ENCODE peak calls at places on chromosome X, in eight cellular contexts. V, P, I, O, W, A, B and Q are unnamed samples.

GRCh38 chrX:129723511-129723910 is 15.3 kb upstream of the XPNPEP2 start:
- DNase-seq in I (no peak), W (no peak), O (no peak), A (no peak), B (no peak), V (no peak), P (no peak), Q (no peak)

GRCh38 chrX:109886122-109886761 is 116.7 kb upstream of the TMEM164 start:
- DNase-seq in P (no peak), O (peak), I (peak), V (no peak), B (no peak), A (peak), W (peak), Q (no peak)

GRCh38 chrX:72712094-72712755 is 1.9 kb downstream of the PHKA1 start:
- DNase-seq in W (no peak), B (no peak), V (no peak), I (no peak), A (no peak), O (no peak), P (no peak), Q (peak)

GRCh38 chrX:103883533-103883932 is 51.5 kb upstream of the RAB9B start:
- DNase-seq in A (no peak), V (no peak), O (no peak), P (no peak), B (no peak), I (no peak), W (no peak), Q (no peak)

GRCh38 chrX:154531626-154532025 is 15.0 kb downstream of the G6PD start:
- DNase-seq in V (no peak), B (no peak), P (no peak), I (no peak), W (no peak), O (peak), A (no peak), Q (no peak)

GRCh38 chrX:55524487-55524886 is 34.8 kb upstream of the USP51 start:
- DNase-seq in P (no peak), W (peak), I (no peak), B (no peak), A (no peak), V (no peak), O (no peak), Q (no peak)

GRCh38 chrX:132127748-132128147 is at the start of gene FRMD7:
- DNase-seq in A (no peak), W (no peak), V (no peak), I (no peak), B (no peak), O (no peak), P (no peak), Q (no peak)

GRCh38 chrX:117990438-117990837 is 126.2 kb downstream of the KLHL13 start:
- DNase-seq in V (no peak), W (no peak), P (no peak), A (no peak), O (no peak), B (no peak), I (no peak), Q (no peak)

GRCh38 chrX:16671005-16671404 is 21.0 kb downstream of the S100G start:
- DNase-seq in V (no peak), B (no peak), O (no peak), W (peak), P (no peak), I (no peak), A (peak), Q (no peak)